ENCODE peak calls at places on chromosomes 6 and 20, in eight cellular contexts. V is SHP77 treated with DMSO at 0.1 percent for 48 hours; C is progenitor cell of endocrine pancreas; O is activated CD4-positive, alpha-beta T cell treated with anti-CD3 and anti-CD28 coated beads, Interleukin-2, amount 50 U/mL, for 48 hours; P is NCI-H69; L is left lung; H is GM06990; X is fibroblast of mammary gland. U is an unnamed sample.

GRCh38 chr6:141359953-141360352 is 772.8 kb upstream of the GJE1 start:
- DNase-seq in V (no peak), C (no peak), O (no peak), P (no peak), L (no peak), H (no peak), X (peak; percentile 32), U (no peak)

GRCh38 chr6:105991561-105992314 is 94.4 kb upstream of the PRDM1 start:
- DNase-seq in V (no peak), C (no peak), O (peak; percentile 42), P (peak; percentile 63), L (peak; percentile 67), H (no peak), X (no peak), U (no peak)

GRCh38 chr20:62358171-62358719 is 8.9 kb downstream of the LAMA5 start:
- DNase-seq in V (peak; percentile 68), C (no peak), O (no peak), P (no peak), L (peak; percentile 89), H (no peak), X (no peak), U (no peak)

GRCh38 chr6:127966616-127967015 is 65.8 kb upstream of the THEMIS start:
- DNase-seq in V (no peak), C (no peak), O (no peak), P (no peak), L (no peak), H (no peak), X (no peak), U (no peak)

GRCh38 chr6:91505199-91505598 is 918.3 kb upstream of the MAP3K7 start:
- DNase-seq in V (no peak), C (no peak), O (no peak), P (no peak), L (no peak), H (no peak), X (no peak), U (no peak)

GRCh38 chr6:159212881-159213280 is 43.7 kb downstream of the FNDC1 start:
- DNase-seq in V (no peak), C (no peak), O (no peak), P (no peak), L (no peak), H (no peak), X (no peak), U (no peak)

GRCh38 chr20:48797275-48797825 is 30.4 kb downstream of the PREX1 start:
- DNase-seq in V (no peak), C (no peak), O (no peak), P (no peak), L (peak; percentile 83), H (no peak), X (no peak), U (no peak)

GRCh38 chr6:17648745-17649144 is 48.6 kb downstream of the FAM8A1 start:
- DNase-seq in V (no peak), C (no peak), O (no peak), P (no peak), L (no peak), H (no peak), X (no peak), U (no peak)

GRCh38 chr20:50193169-50193850 is 2.7 kb downstream of the CEBPB start:
- DNase-seq in V (no peak), C (no peak), O (no peak), P (peak; percentile 11), L (no peak), H (no peak), X (peak; percentile 49), U (no peak)

GRCh38 chr6:116251568-116252384 is 2.1 kb downstream of the TSPYL4 start:
- DNase-seq in V (no peak), C (no peak), O (no peak), P (no peak), L (no peak), H (no peak), X (peak; percentile 49), U (no peak)

GRCh38 chr6:163347021-163347446 is 67.5 kb upstream of the QKI start:
- DNase-seq in V (no peak), C (no peak), O (no peak), P (no peak), L (no peak), H (no peak), X (no peak), U (no peak)

GRCh38 chr6:112879920-112880413 is 532.8 kb downstream of the RFPL4B start:
- DNase-seq in V (no peak), C (peak; percentile 81), O (no peak), P (peak; percentile 25), L (peak; percentile 75), H (peak; percentile 3), X (peak; percentile 48), U (no peak)

U was measured in GM19239.